ENCODE peak calls at places on chromosomes 7 and 10, in eight cellular contexts. Y, R, Z, W, K, F, Q and N are unnamed samples.

GRCh38 chr7:50379082-50379481 is 71.1 kb downstream of the FIGNL1 start:
- DNase-seq in Y (no peak), R (no peak), Z (no peak), W (no peak), K (no peak), F (no peak), Q (no peak), N (no peak)

GRCh38 chr7:138460649-138461607 is 869 bp downstream of the TRIM24 start:
- DNase-seq in Y (peak; percentile 87), R (peak; percentile 45), Z (peak; percentile 60), W (peak; percentile 69), K (peak; percentile 46), F (peak; percentile 80), Q (peak; percentile 36), N (peak; percentile 58)

GRCh38 chr10:22805304-22805703 is 90.9 kb upstream of the PIP4K2A start:
- DNase-seq in Y (no peak), R (peak; percentile 38), Z (peak; percentile 70), W (peak; percentile 10), K (no peak), F (no peak), Q (peak; percentile 65), N (peak; percentile 45)

GRCh38 chr7:44195901-44196300 is 4.9 kb upstream of the YKT6 start:
- DNase-seq in Y (peak; percentile 19), R (no peak), Z (no peak), W (no peak), K (no peak), F (no peak), Q (no peak), N (no peak)

GRCh38 chr10:1454428-1454827 is 282.9 kb downstream of the ADARB2 start:
- DNase-seq in Y (no peak), R (no peak), Z (no peak), W (no peak), K (no peak), F (no peak), Q (no peak), N (no peak)

GRCh38 chr10:127150136-127150535 is 46.3 kb downstream of the INSYN2A start:
- DNase-seq in Y (no peak), R (no peak), Z (peak; percentile 34), W (no peak), K (no peak), F (no peak), Q (peak; percentile 46), N (no peak)

GRCh38 chr7:21076054-21076453 is 289.4 kb upstream of the SP8 start:
- DNase-seq in Y (no peak), R (no peak), Z (no peak), W (no peak), K (no peak), F (no peak), Q (no peak), N (no peak)

GRCh38 chr7:151853896-151854807 is 22.8 kb downstream of the PRKAG2 start:
- DNase-seq in Y (peak; percentile 38), R (no peak), Z (no peak), W (no peak), K (peak; percentile 64), F (no peak), Q (no peak), N (no peak)

GRCh38 chr7:156819733-156820295 is 73.2 kb downstream of the LMBR1 start:
- DNase-seq in Y (no peak), R (no peak), Z (no peak), W (no peak), K (no peak), F (no peak), Q (no peak), N (no peak)